ENCODE peak calls at places on chromosomes 7 and 10, in five cellular contexts. I, F, U, O and B are unnamed samples.

GRCh38 chr10:27986831-27987230 is 12.0 kb downstream of the ODAD2 start:
- DNase-seq in I (no peak), F (no peak), U (no peak), O (no peak), B (no peak)

GRCh38 chr10:11823122-11823988 is at the start of gene PROSER2:
- DNase-seq in I (peak), F (peak), U (peak), O (no peak), B (no peak)

GRCh38 chr10:118332247-118332646 is 9.9 kb downstream of the FAM204A start:
- DNase-seq in I (no peak), F (no peak), U (no peak), O (no peak), B (no peak)

GRCh38 chr7:29224726-29225125 is 30.2 kb downstream of the CHN2 start:
- DNase-seq in I (no peak), F (no peak), U (no peak), O (no peak), B (no peak)

GRCh38 chr10:62597226-62597625 is 207.3 kb upstream of the ADO start:
- DNase-seq in I (no peak), F (no peak), U (no peak), O (peak), B (no peak)

GRCh38 chr10:25818751-25819150 is 115.3 kb upstream of the MYO3A start:
- DNase-seq in I (no peak), F (no peak), U (no peak), O (no peak), B (no peak)

GRCh38 chr7:51045319-51046102 is 262.8 kb upstream of the GRB10 start:
- DNase-seq in I (peak), F (no peak), U (no peak), O (peak), B (no peak)

GRCh38 chr7:111668711-111669110 is 106.4 kb upstream of the IMMP2L start:
- DNase-seq in I (no peak), F (no peak), U (no peak), O (no peak), B (no peak)

GRCh38 chr7:113217314-113217713 is 99.0 kb upstream of the SMIM30 start:
- DNase-seq in I (no peak), F (no peak), U (no peak), O (no peak), B (no peak)

GRCh38 chr7:148633761-148634160 is 43.2 kb downstream of the C7orf33 start:
- DNase-seq in I (no peak), F (no peak), U (no peak), O (no peak), B (no peak)

GRCh38 chr10:62653254-62653653 is 151.3 kb upstream of the ADO start:
- DNase-seq in I (no peak), F (no peak), U (no peak), O (no peak), B (no peak)

GRCh38 chr7:94509264-94509878 is at the start of gene CASD1:
- DNase-seq in I (peak), F (peak), U (no peak), O (no peak), B (peak)

GRCh38 chr7:19106308-19107141 is 10.9 kb downstream of the TWIST1 start:
- DNase-seq in I (no peak), F (no peak), U (peak), O (no peak), B (no peak)

GRCh38 chr10:78639629-78640028 is 429.1 kb upstream of the ZMIZ1 start:
- DNase-seq in I (no peak), F (no peak), U (no peak), O (no peak), B (no peak)

GRCh38 chr10:133235891-133236321 is 1.7 kb upstream of the VENTX start:
- DNase-seq in I (no peak), F (no peak), U (no peak), O (no peak), B (no peak)

GRCh38 chr7:88040694-88041093 is 106.6 kb downstream of the ADAM22 start:
- DNase-seq in I (no peak), F (no peak), U (no peak), O (no peak), B (no peak)

GRCh38 chr10:80708185-80708584 is 170.5 kb downstream of the SH2D4B start:
- DNase-seq in I (no peak), F (no peak), U (no peak), O (no peak), B (no peak)

GRCh38 chr10:30433286-30433778 is 652 bp upstream of the MAP3K8 start:
- DNase-seq in I (peak), F (peak), U (peak), O (no peak), B (peak)

GRCh38 chr10:120989279-120989678 is 138.1 kb downstream of the WDR11 start:
- DNase-seq in I (no peak), F (no peak), U (no peak), O (no peak), B (no peak)

GRCh38 chr10:16853809-16854208 is 36.6 kb upstream of the RSU1 start:
- DNase-seq in I (no peak), F (no peak), U (no peak), O (no peak), B (no peak)

GRCh38 chr7:47358944-47359588 is 222.8 kb downstream of the TNS3 start:
- DNase-seq in I (no peak), F (no peak), U (no peak), O (no peak), B (no peak)

GRCh38 chr10:91034494-91035157 is 113.7 kb upstream of the ANKRD1 start:
- DNase-seq in I (peak), F (peak), U (no peak), O (no peak), B (no peak)

GRCh38 chr10:33005322-33006282 is 47.6 kb upstream of the ITGB1 start:
- DNase-seq in I (peak), F (peak), U (peak), O (peak), B (peak)

GRCh38 chr10:74093530-74094164 is 57.0 kb downstream of the AP3M1 start:
- DNase-seq in I (no peak), F (no peak), U (no peak), O (no peak), B (no peak)
- TF ChIP-seq CTCF in I (no peak), F (no peak), U (no peak), O (no peak), B (no peak)

GRCh38 chr7:98840604-98841508 is 29.0 kb downstream of the TMEM130 start:
- DNase-seq in I (no peak), F (no peak), U (no peak), O (no peak), B (no peak)

GRCh38 chr7:98837632-98837972 is 32.2 kb downstream of the TMEM130 start:
- DNase-seq in I (no peak), F (no peak), U (no peak), O (no peak), B (no peak)

GRCh38 chr7:98834949-98835348 is 34.9 kb downstream of the TMEM130 start:
- DNase-seq in I (no peak), F (no peak), U (no peak), O (no peak), B (no peak)

GRCh38 chr7:98840096-98840495 is 29.7 kb downstream of the TMEM130 start:
- DNase-seq in I (no peak), F (no peak), U (no peak), O (no peak), B (no peak)

GRCh38 chr7:98836811-98837631 is 32.8 kb downstream of the TMEM130 start:
- DNase-seq in I (peak), F (peak), U (peak), O (no peak), B (no peak)
- TF ChIP-seq CTCF in I (peak), F (peak), U (peak), O (peak), B (peak)

DNA sequence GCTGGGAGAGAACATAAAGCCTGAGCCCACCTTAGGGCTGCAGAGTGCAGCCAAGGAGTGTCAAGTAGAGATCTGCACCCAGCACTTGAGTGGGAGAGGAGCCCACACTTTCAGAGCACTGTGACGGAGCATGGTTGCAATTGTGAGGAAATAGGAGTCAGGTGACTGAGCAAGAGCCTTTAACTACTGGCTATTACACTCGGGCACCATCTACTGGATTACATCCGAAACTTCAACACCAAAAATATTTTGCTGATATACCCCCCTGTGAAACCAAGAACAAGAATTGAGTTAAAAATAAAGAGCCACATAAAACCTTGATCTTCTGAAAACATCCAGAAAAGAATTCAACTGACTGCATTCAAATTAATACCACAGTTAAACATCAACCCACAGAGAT is 657.9 kb downstream of the NXPH1 start:
- DNase-seq in I (no peak), F (no peak), U (no peak), O (no peak), B (no peak)
- TF ChIP-seq CTCF in I (no peak), F (no peak), U (no peak), O (no peak), B (no peak)

DNA sequence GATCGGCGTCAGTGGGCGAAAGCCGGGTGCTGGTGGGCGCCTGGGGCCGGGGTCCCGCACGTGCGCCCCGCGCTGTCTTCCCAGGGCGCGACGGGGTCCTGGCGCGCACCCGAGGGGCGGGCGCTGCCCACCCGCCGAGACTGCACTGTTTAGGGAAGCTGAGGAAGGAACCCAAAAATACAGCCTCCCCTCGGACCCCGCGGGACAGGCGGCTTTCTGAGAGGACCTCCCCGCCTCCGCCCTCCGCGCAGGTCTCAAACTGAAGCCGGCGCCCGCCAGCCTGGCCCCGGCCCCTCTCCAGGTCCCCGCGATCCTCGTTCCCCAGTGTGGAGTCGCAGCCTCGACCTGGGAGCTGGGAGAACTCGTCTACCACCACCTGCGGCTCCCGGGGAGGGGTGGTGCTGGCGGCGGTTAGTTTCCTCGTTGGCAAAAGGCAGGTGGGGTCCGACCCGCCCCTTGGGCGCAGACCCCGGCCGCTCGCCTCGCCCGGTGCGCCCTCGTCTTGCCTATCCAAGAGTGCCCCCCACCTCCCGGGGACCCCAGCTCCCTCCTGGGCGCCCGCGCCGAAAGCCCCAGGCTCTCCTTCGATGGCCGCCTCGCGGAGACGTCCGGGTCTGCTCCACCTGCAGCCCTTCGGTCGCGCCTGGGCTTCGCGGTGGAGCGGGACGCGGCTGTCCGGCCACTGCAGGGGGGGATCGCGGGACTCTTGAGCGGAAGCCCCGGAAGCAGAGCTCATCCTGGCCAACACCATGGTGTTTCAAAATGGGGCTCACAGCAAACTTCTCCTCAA is 1.1 kb downstream of the EGFR start:
- DNase-seq in I (peak), F (no peak), U (peak), O (no peak), B (peak)
- TF ChIP-seq CTCF in I (peak), F (no peak), U (no peak), O (no peak), B (peak)

GRCh38 chr10:124530816-124531215 is 69.2 kb downstream of the LHPP start:
- DNase-seq in I (no peak), F (no peak), U (no peak), O (no peak), B (no peak)

GRCh38 chr10:124530215-124530665 is 68.6 kb downstream of the LHPP start:
- DNase-seq in I (peak), F (peak), U (peak), O (peak), B (peak)

GRCh38 chr10:124533266-124533665 is 71.6 kb downstream of the LHPP start:
- DNase-seq in I (no peak), F (no peak), U (no peak), O (no peak), B (no peak)

GRCh38 chr10:124532788-124533187 is 71.2 kb downstream of the LHPP start:
- DNase-seq in I (no peak), F (no peak), U (no peak), O (no peak), B (no peak)

DNA sequence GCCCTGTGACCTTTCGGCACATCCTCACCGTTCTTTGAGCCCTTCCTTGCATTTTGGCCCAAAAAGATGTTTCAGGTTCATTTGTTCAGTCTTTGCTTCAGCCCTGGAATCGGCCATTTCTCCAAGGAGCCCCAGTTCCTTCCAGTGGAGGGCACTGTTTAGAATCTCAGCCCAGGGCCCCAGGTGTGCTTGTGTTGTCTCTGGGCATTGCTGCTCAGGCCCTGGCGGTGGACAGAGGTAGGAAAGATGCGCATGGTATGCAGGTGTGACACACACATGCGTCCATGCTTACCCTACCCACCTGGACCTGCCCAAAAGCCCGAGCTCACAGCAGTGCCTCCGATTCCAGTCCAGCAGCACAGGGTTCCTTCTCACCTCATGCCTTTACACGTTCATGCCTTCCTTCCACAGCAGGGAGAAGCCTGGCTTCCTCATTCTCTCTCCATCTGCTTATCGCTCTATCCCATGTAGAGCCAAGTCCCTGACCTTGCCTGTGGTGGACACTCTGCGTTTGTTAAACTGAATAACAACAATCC is 70.6 kb downstream of the LHPP start:
- DNase-seq in I (no peak), F (no peak), U (peak), O (no peak), B (no peak)
- TF ChIP-seq CTCF in I (no peak), F (no peak), U (peak), O (peak), B (peak)

DNA sequence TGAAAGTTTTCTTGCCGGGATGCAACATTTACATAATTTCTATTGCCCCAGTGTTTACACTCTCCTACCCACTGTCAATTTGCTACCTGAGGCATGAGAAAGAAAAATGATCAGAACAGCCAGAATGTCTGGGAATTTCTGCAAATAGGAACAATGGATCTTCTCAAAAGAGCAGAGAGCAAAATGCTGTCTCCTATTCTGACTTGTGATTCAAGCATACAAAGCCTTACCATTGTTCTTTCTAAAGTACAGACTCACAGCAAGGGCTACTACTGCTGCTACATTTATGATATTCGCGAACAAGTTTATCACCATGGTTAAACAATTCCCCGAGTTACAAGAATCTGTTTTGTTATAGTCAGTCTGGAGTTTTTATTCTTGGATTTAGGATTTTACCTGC is 329.9 kb upstream of the CELF2 start:
- DNase-seq in I (no peak), F (no peak), U (no peak), O (no peak), B (no peak)
- TF ChIP-seq CTCF in I (no peak), F (no peak), U (no peak), O (no peak), B (no peak)

GRCh38 chr7:27145167-27145883 is 1.8 kb upstream of the HOXA5 start:
- DNase-seq in I (no peak), F (peak), U (no peak), O (no peak), B (peak)

GRCh38 chr7:27143022-27143949 is at the start of gene HOXA5:
- DNase-seq in I (peak), F (peak), U (peak), O (no peak), B (no peak)

GRCh38 chr7:27142562-27143021 is 889 bp downstream of the HOXA5 start:
- DNase-seq in I (no peak), F (peak), U (no peak), O (no peak), B (no peak)

GRCh38 chr7:27144799-27145166 is 1.3 kb upstream of the HOXA5 start:
- DNase-seq in I (no peak), F (peak), U (no peak), O (no peak), B (no peak)

DNA sequence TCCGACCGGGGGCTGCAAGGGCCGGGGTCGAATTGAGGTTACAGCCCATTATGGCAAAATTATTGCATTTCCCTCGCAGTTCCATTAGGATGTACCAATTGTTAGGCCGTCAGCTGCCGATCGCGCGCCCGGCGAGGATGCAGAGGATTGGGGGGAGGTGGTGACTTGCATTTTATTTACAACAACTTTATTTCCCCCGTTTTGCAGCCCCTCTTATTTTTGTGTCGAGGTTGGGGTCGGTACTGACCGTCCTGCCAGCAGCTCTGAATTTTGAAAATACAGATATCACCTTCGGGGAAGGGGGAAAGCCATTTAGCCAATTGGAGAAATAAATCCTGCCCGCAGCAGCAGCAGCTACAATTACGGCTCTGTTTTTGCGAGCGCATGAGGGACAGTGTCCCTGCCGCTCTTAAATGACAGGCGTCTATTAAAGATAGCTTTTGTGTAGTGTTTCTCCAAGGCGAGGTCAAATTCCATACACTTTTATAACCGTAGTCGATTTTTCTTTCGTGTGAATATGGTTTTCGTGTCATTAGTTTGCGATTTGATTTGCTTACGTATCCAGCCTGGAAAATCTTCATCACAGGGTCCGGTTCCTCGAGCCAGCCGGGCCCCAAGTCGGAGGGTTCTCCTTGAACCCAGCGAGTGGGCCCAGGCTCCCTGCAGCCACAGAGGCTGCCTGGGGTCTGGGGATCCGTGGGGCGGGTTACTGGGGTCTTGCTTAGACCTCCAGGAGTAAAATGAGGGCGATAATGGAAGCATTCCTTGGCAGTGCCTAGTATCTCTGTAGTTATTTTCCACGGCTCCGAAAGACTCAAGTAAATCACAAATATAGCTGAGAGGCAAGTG is 693 bp upstream of the HOXA5 start:
- DNase-seq in I (no peak), F (peak), U (no peak), O (no peak), B (no peak)
- TF ChIP-seq CTCF in I (no peak), F (no peak), U (no peak), O (peak), B (peak)

GRCh38 chr10:74743401-74743800 is 83.0 kb upstream of the KAT6B start:
- DNase-seq in I (no peak), F (no peak), U (no peak), O (no peak), B (no peak)

GRCh38 chr10:74738543-74738942 is 87.9 kb upstream of the KAT6B start:
- DNase-seq in I (no peak), F (no peak), U (no peak), O (no peak), B (no peak)

GRCh38 chr10:74736029-74736428 is 90.4 kb upstream of the KAT6B start:
- DNase-seq in I (no peak), F (no peak), U (no peak), O (no peak), B (no peak)

GRCh38 chr10:74738052-74738451 is 88.3 kb upstream of the KAT6B start:
- DNase-seq in I (no peak), F (no peak), U (no peak), O (no peak), B (no peak)

DNA sequence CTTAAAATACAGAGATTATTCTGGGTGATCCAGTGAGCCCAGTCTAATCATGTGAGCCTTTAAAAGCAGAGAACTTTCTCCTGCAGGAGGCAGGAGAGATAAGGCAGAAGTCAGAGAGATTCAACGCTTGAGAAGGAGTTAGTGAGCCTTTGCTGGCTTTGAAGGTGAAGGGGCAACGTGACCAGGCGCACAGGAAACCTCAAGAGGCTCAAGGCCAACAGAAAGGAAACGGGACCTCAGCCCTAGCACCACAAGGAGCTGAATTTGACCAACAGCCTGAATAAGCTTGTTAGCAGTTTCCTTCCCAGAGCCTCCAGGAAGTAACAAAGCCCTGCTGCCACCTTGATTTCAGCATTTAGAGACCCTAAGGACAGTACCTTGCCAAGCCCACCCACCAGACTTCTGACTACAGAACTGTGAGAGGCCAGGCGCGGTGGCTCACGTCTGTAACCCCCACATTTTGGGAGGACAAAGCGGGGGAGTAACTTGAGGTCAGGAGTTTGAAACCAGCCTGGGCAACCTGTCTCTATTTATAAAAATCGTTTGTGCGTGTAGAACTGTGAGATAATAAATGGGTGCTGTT is 87.3 kb upstream of the KAT6B start:
- DNase-seq in I (peak), F (peak), U (peak), O (no peak), B (no peak)
- TF ChIP-seq CTCF in I (peak), F (no peak), U (no peak), O (peak), B (peak)

GRCh38 chr7:130959743-130960207 is 225.8 kb upstream of the KLF14 start:
- DNase-seq in I (no peak), F (no peak), U (no peak), O (peak), B (no peak)
- TF ChIP-seq CTCF in I (no peak), F (peak), U (peak), O (peak), B (peak)